ENCODE peak calls at places on chromosomes 5 and 9, in eight cellular contexts. W is RWPE1, E is omental fat pad, G is cardiac muscle cell, A is AG04449, V is neural progenitor cell, M is suprapubic skin, P is astrocyte of the spinal cord. C is an unnamed sample.

GRCh38 chr9:112112519-112112918 is 62.6 kb downstream of the SUSD1 start:
- DNase-seq in W (peak; percentile 90), E (no peak), G (peak; percentile 72), A (peak; percentile 67), V (no peak), M (no peak), P (peak; percentile 90), C (peak; percentile 77)

GRCh38 chr5:151772029-151772867 is 494 bp downstream of the G3BP1 start:
- DNase-seq in W (peak; percentile 45), E (no peak), G (peak; percentile 38), A (no peak), V (peak; percentile 67), M (peak; percentile 77), P (peak; percentile 24), C (no peak)

GRCh38 chr5:107564896-107565295 is 105.8 kb downstream of the EFNA5 start:
- DNase-seq in W (no peak), E (no peak), G (peak; percentile 68), A (no peak), V (no peak), M (no peak), P (peak; percentile 83), C (no peak)

GRCh38 chr9:136977223-136978072 is at the start of gene PTGDS:
- DNase-seq in W (no peak), E (no peak), G (peak; percentile 83), A (no peak), V (peak; percentile 53), M (no peak), P (peak; percentile 18), C (no peak)

GRCh38 chr9:79080536-79080935 is 491.2 kb upstream of the TLE4 start:
- DNase-seq in W (no peak), E (no peak), G (no peak), A (no peak), V (no peak), M (no peak), P (no peak), C (no peak)

GRCh38 chr9:116115731-116116353 is 37.7 kb upstream of the PAPPA start:
- DNase-seq in W (no peak), E (no peak), G (peak; percentile 83), A (no peak), V (no peak), M (no peak), P (peak; percentile 44), C (no peak)

GRCh38 chr9:69173891-69174644 is at the start of gene TJP2:
- DNase-seq in W (peak; percentile 57), E (peak; percentile 31), G (peak; percentile 85), A (no peak), V (peak; percentile 85), M (peak; percentile 72), P (peak; percentile 75), C (no peak)

GRCh38 chr9:135474915-135475314 is 4.7 kb upstream of the PPP1R26 start:
- DNase-seq in W (peak; percentile 38), E (no peak), G (peak; percentile 21), A (no peak), V (peak; percentile 77), M (no peak), P (no peak), C (no peak)

GRCh38 chr5:150307617-150308426 is 5.1 kb upstream of the ARSI start:
- DNase-seq in W (no peak), E (no peak), G (no peak), A (no peak), V (no peak), M (no peak), P (no peak), C (no peak)

GRCh38 chr9:22170990-22171663 is 162.0 kb upstream of the CDKN2B start:
- DNase-seq in W (no peak), E (no peak), G (no peak), A (no peak), V (no peak), M (no peak), P (no peak), C (no peak)

DNA sequence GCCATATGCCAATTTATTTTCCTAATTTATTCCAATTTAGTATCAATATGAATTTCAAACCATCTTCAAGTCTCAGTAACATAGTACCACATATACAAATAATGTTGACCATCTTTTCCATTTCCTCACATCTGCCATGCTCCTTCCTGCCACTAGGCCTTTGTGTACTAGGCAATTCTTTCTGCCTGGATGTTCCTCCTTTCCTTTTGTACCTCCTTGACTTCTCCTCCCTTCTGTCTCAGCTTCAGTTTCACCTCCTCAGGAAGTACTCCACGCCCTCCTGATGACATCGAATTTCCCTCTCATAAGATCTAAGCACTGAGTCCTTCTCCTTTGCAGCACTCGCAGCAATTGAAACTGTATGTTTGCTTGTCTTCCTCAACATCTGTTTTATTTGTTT is 53.9 kb downstream of the MEF2C start:
- DNase-seq in W (no peak), E (no peak), G (no peak), A (no peak), V (no peak), M (no peak), P (no peak), C (no peak)
- TF ChIP-seq CTCF in W (no peak), E (no peak), G (peak; percentile 22), A (peak; percentile 16), V (peak; percentile 37), M (no peak), P (peak; percentile 19), C (peak; percentile 23)

DNA sequence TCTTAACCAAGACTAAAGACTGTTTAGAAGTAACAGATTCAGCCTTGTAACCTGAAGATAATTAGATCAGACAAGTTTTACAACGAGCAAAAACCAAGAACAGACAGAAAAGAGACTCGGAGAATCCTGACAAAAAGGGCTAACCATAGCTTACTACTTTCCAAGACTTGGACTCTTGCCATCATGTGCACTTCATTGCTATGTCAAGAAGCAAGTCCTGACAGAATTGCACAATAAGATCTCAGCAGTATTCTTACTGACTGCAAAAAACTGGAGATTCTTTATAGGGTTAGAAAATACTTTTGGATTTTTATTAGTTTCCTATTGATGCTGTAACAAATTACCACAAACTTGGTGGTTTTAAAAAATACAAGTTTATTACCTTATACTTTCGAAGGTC is 1539.0 kb upstream of the NUDT12 start:
- DNase-seq in W (no peak), E (no peak), G (peak; percentile 0), A (no peak), V (no peak), M (no peak), P (peak; percentile 25), C (no peak)
- TF ChIP-seq CTCF in W (no peak), E (no peak), G (no peak), A (no peak), V (no peak), M (no peak), P (no peak), C (no peak)

DNA sequence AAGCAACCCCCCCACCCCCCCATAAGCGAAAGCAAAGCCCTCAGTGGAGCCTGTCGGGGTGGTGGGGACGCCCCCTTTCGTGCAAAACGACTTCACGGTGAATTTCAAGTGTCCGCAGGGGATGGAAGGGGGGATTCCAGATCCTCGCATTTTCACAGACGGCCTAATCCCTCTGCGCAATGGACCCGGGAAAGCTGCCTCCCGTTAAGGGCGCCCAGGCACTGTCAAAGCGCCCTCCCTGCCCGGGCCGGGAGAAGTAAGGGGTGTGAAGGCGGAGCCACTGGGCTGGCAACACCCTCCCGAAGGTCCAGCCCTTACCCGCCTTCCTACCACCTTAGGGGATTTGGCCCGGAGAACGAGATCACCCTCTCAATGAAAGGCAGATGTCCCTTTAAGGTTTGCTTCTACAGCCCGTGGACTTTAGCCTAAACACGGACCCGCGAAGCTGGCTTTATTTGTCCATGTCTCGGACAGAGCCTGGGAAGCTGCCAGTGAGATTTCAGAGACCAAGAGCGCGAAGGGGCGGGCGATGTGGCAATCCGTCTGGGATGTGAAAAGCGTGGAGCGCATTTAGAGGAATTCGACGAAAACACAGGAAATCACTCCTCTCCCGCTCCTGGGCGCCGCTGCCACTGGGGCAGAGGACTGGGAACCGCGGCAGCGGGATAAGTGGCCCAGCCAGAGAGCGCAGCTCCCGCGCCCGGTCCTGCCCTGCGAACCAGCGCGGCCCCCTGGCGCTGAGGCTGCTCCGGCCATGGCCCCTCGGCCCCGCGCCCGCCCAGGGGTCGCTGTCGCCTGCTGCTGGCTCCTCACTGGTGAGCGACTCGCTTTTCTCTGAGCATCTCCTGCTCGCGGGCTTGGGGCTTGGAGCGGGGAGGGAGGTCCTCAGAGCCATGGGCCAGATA is at the start of the genes ITGA1 and PELO:
- DNase-seq in W (peak; percentile 88), E (peak; percentile 52), G (peak; percentile 93), A (no peak), V (peak; percentile 82), M (peak; percentile 87), P (peak; percentile 75), C (no peak)
- TF ChIP-seq CTCF in W (peak; percentile 37), E (no peak), G (peak; percentile 45), A (peak; percentile 57), V (peak; percentile 50), M (no peak), P (peak; percentile 29), C (no peak)

GRCh38 chr5:164475339-164475977 is 970.0 kb downstream of the MAT2B start:
- DNase-seq in W (peak; percentile 26), E (no peak), G (peak; percentile 59), A (no peak), V (peak; percentile 13), M (no peak), P (peak; percentile 27), C (no peak)
- TF ChIP-seq CTCF in W (peak; percentile 88), E (no peak), G (peak; percentile 72), A (peak; percentile 52), V (peak; percentile 64), M (no peak), P (peak; percentile 53), C (peak; percentile 48)